ENCODE peak calls at places on chromosomes 6 and 20, in nine cellular contexts. J is vagina, B is fibroblast of mammary gland, S is BJ, D is astrocyte of the cerebellum, M is GM12865, X is GM06990, U is GM23338, W is lower leg skin. T is an unnamed sample.

GRCh38 chr6:12371641-12372146 is 81.5 kb downstream of the EDN1 start:
- DNase-seq in J (no peak), B (no peak), S (no peak), D (no peak), M (no peak), X (no peak), U (no peak), W (no peak), T (peak)

GRCh38 chr20:57934007-57934805 is 224.4 kb upstream of the PMEPA1 start:
- DNase-seq in J (no peak), B (no peak), S (no peak), D (no peak), M (no peak), X (no peak), U (no peak), W (no peak), T (no peak)

GRCh38 chr20:31738729-31739549 is at the start of gene TPX2:
- DNase-seq in J (peak), B (peak), S (peak), D (peak), M (peak), X (peak), U (peak), W (peak), T (peak)

GRCh38 chr6:9140861-9141534 is 705.7 kb upstream of the SLC35B3 start:
- DNase-seq in J (no peak), B (peak), S (peak), D (no peak), M (no peak), X (no peak), U (no peak), W (peak), T (peak)

GRCh38 chr20:40471261-40471629 is 217.8 kb downstream of the MAFB start:
- DNase-seq in J (no peak), B (peak), S (no peak), D (no peak), M (peak), X (no peak), U (peak), W (no peak), T (peak)

GRCh38 chr20:41733151-41733550 is 115.0 kb upstream of the CHD6 start:
- DNase-seq in J (peak), B (peak), S (no peak), D (no peak), M (no peak), X (no peak), U (no peak), W (no peak), T (no peak)

GRCh38 chr20:18537651-18538050 is 29.6 kb upstream of the SMIM26 start:
- DNase-seq in J (no peak), B (peak), S (no peak), D (no peak), M (no peak), X (no peak), U (no peak), W (no peak), T (no peak)

GRCh38 chr20:50392138-50392866 is 117.9 kb upstream of the PTPN1 start:
- DNase-seq in J (no peak), B (no peak), S (no peak), D (no peak), M (peak), X (no peak), U (no peak), W (no peak), T (no peak)

GRCh38 chr6:2275207-2275891 is 29.9 kb upstream of the GMDS start:
- DNase-seq in J (no peak), B (peak), S (no peak), D (no peak), M (no peak), X (no peak), U (no peak), W (no peak), T (no peak)

GRCh38 chr6:19705606-19706005 is 131.6 kb upstream of the ID4 start:
- DNase-seq in J (no peak), B (no peak), S (peak), D (no peak), M (no peak), X (no peak), U (no peak), W (no peak), T (no peak)

GRCh38 chr6:117237561-117237960 is 27.8 kb upstream of the VGLL2 start:
- DNase-seq in J (no peak), B (peak), S (no peak), D (peak), M (no peak), X (no peak), U (no peak), W (no peak), T (no peak)

GRCh38 chr6:85468326-85468725 is 18.4 kb downstream of the NT5E start:
- DNase-seq in J (no peak), B (peak), S (no peak), D (no peak), M (no peak), X (no peak), U (no peak), W (no peak), T (no peak)

GRCh38 chr6:35476004-35476403 is 7.8 kb downstream of the RPL10A start:
- DNase-seq in J (no peak), B (no peak), S (no peak), D (no peak), M (no peak), X (no peak), U (peak), W (no peak), T (no peak)

GRCh38 chr20:16438100-16438499 is 135.1 kb downstream of the KIF16B start:
- DNase-seq in J (no peak), B (no peak), S (no peak), D (no peak), M (peak), X (no peak), U (no peak), W (no peak), T (no peak)

GRCh38 chr6:89278956-89279355 is 36.1 kb downstream of the GABRR2 start:
- DNase-seq in J (no peak), B (no peak), S (no peak), D (no peak), M (no peak), X (no peak), U (no peak), W (no peak), T (no peak)

GRCh38 chr6:47353822-47354221 is 44.1 kb upstream of the TNFRSF21 start:
- DNase-seq in J (no peak), B (no peak), S (no peak), D (no peak), M (no peak), X (no peak), U (no peak), W (no peak), T (no peak)

GRCh38 chr6:160790028-160790792 is 88.2 kb downstream of the PLG start:
- DNase-seq in J (no peak), B (peak), S (no peak), D (no peak), M (peak), X (peak), U (peak), W (no peak), T (no peak)

GRCh38 chr6:125818659-125819297 is 28.0 kb downstream of the NCOA7 start:
- DNase-seq in J (no peak), B (peak), S (no peak), D (no peak), M (no peak), X (no peak), U (no peak), W (no peak), T (no peak)

GRCh38 chr6:29763491-29764289 is 40.5 kb downstream of the HLA-F start:
- DNase-seq in J (no peak), B (peak), S (peak), D (peak), M (peak), X (no peak), U (no peak), W (no peak), T (no peak)

GRCh38 chr20:32605167-32605656 is 20.1 kb upstream of the NOL4L start:
- DNase-seq in J (no peak), B (peak), S (no peak), D (no peak), M (no peak), X (no peak), U (peak), W (peak), T (no peak)

GRCh38 chr6:147662639-147663038 is 154.1 kb downstream of the SAMD5 start:
- DNase-seq in J (no peak), B (no peak), S (no peak), D (no peak), M (no peak), X (no peak), U (no peak), W (no peak), T (no peak)

GRCh38 chr6:16128759-16129622 is at the start of gene MYLIP:
- DNase-seq in J (peak), B (peak), S (no peak), D (peak), M (peak), X (peak), U (peak), W (peak), T (peak)

GRCh38 chr20:13180986-13181889 is 39.8 kb upstream of the ISM1 start:
- DNase-seq in J (no peak), B (no peak), S (no peak), D (no peak), M (no peak), X (no peak), U (no peak), W (no peak), T (no peak)

GRCh38 chr20:9218412-9219001 is 149.6 kb downstream of the PLCB4 start:
- DNase-seq in J (no peak), B (peak), S (no peak), D (no peak), M (no peak), X (no peak), U (no peak), W (no peak), T (no peak)

GRCh38 chr6:5466459-5466858 is 205.1 kb downstream of the FARS2 start:
- DNase-seq in J (no peak), B (peak), S (peak), D (peak), M (no peak), X (no peak), U (no peak), W (no peak), T (no peak)

GRCh38 chr20:48295966-48296421 is 510.7 kb upstream of the SULF2 start:
- DNase-seq in J (no peak), B (peak), S (peak), D (no peak), M (no peak), X (no peak), U (peak), W (no peak), T (no peak)

GRCh38 chr6:34273242-34273805 is 24.5 kb upstream of the SMIM29 start:
- DNase-seq in J (no peak), B (no peak), S (no peak), D (no peak), M (no peak), X (no peak), U (no peak), W (peak), T (no peak)

GRCh38 chr20:64194269-64194668 is 30.0 kb downstream of the MYT1 start:
- DNase-seq in J (no peak), B (no peak), S (no peak), D (no peak), M (no peak), X (no peak), U (no peak), W (no peak), T (no peak)

GRCh38 chr6:113120577-113121285 is 736.4 kb upstream of the MARCKS start:
- DNase-seq in J (no peak), B (peak), S (peak), D (peak), M (peak), X (no peak), U (peak), W (no peak), T (no peak)

GRCh38 chr6:93927731-93928130 is 508.4 kb upstream of the EPHA7 start:
- DNase-seq in J (no peak), B (no peak), S (no peak), D (no peak), M (no peak), X (no peak), U (no peak), W (no peak), T (no peak)
- H3K4me3 ChIP-seq in J (no peak), B (no peak), S (no peak), D (no peak), M (no peak), X (no peak), U (no peak), W (no peak), T (no peak)

DNA sequence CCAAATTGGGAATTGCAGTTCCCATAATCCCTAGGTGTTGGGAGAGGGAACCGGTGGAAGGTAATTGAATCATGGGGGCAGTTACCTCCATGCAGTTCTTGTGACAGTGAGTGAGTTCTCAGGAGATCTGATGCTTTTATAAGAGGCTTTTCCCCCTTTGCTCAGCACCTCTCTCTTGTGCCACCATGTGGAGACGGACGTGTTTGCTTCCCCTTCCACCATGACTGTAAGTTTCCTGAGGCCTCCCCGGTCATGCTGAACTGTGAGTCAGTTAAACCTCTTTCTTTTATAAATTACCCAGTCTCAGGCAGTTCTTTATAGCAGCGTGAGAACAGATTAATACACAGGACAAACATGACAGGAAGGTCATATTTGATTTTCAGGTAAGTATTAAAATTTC is 25.3 kb upstream of the HECA start:
- DNase-seq in J (no peak), B (peak), S (no peak), D (no peak), M (peak), X (no peak), U (peak), W (no peak), T (no peak)
- TF ChIP-seq CTCF in J (no peak), B (peak), S (peak), D (peak), M (peak), X (peak), U (peak), W (no peak), T (peak)

GRCh38 chr6:167351656-167352354 is 26.9 kb downstream of the TTLL2 start:
- DNase-seq in J (no peak), B (no peak), S (no peak), D (no peak), M (peak), X (no peak), U (no peak), W (no peak), T (no peak)

GRCh38 chr6:167349816-167350215 is 24.9 kb downstream of the TTLL2 start:
- DNase-seq in J (no peak), B (no peak), S (no peak), D (no peak), M (no peak), X (no peak), U (no peak), W (no peak), T (no peak)

GRCh38 chr6:167350322-167350721 is 25.4 kb downstream of the TTLL2 start:
- DNase-seq in J (no peak), B (no peak), S (no peak), D (no peak), M (no peak), X (no peak), U (peak), W (no peak), T (no peak)

GRCh38 chr6:167345960-167346359 is 21.1 kb downstream of the TTLL2 start:
- DNase-seq in J (no peak), B (no peak), S (no peak), D (no peak), M (no peak), X (no peak), U (no peak), W (no peak), T (no peak)

GRCh38 chr6:167350731-167351655 is 26.1 kb downstream of the TTLL2 start:
- DNase-seq in J (no peak), B (peak), S (no peak), D (peak), M (peak), X (peak), U (peak), W (peak), T (no peak)
- H3K4me3 ChIP-seq in J (peak), B (peak), S (peak), D (peak), M (no peak), X (peak), U (peak), W (peak), T (no peak)

DNA sequence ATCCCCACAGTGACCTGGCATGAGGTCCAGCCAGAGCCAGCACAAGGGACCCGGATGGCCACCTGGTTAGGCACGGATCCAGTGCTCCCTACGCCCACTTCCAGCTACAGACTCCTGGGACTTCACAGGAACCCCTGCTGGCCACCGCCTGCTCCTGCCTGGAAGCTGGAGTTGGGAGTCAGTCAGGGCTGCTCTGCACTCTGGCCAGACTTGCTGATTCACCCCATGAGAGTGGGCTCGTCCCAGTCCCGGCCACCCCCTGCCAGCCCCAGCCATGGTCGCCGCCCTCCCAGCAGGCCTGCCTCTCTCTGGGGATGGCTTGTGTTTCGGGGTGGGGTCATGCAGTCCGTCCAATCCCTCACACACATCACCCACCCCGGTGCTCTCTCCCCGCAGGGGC is 125.8 kb downstream of the DLL1 start:
- DNase-seq in J (no peak), B (no peak), S (no peak), D (no peak), M (no peak), X (no peak), U (no peak), W (no peak), T (no peak)
- TF ChIP-seq CTCF in J (no peak), B (peak), S (no peak), D (no peak), M (no peak), X (no peak), U (no peak), W (no peak), T (no peak)